ENCODE peak calls at places on chromosomes 6 and 20, in seven cellular contexts. One of them, this sample, is unnamed.

GRCh38 chr20:10774357-10774943 is 100.7 kb upstream of the JAG1 start:
- DNase-seq in BJ: no peak
- DNase-seq in T-helper 9 cell: no peak
- DNase-seq in pancreas: no peak
- DNase-seq in stimulated activated CD4-positive, alpha-beta T cell treated with anti-CD3 and anti-CD28 coated beads, Interleukin-12 subunit alpha, Interleukin-12 subunit beta, amount 100 ng/mL, for 4 hours: no peak
- DNase-seq in AML-193: no peak
- DNase-seq in memory B cell: no peak
- DNase-seq in this sample: no peak

GRCh38 chr6:92011681-92012245 is 1407.6 kb downstream of the EPHA7 start:
- DNase-seq in BJ: no peak
- DNase-seq in T-helper 9 cell: no peak
- DNase-seq in pancreas: peak; percentile 42
- DNase-seq in stimulated activated CD4-positive, alpha-beta T cell treated with anti-CD3 and anti-CD28 coated beads, Interleukin-12 subunit alpha, Interleukin-12 subunit beta, amount 100 ng/mL, for 4 hours: no peak
- DNase-seq in AML-193: no peak
- DNase-seq in memory B cell: no peak
- DNase-seq in this sample: peak; percentile 59

GRCh38 chr6:110325197-110325596 is 33.0 kb downstream of the METTL24 start:
- DNase-seq in BJ: peak; percentile 24
- DNase-seq in T-helper 9 cell: no peak
- DNase-seq in pancreas: no peak
- DNase-seq in stimulated activated CD4-positive, alpha-beta T cell treated with anti-CD3 and anti-CD28 coated beads, Interleukin-12 subunit alpha, Interleukin-12 subunit beta, amount 100 ng/mL, for 4 hours: no peak
- DNase-seq in AML-193: no peak
- DNase-seq in memory B cell: no peak
- DNase-seq in this sample: no peak

GRCh38 chr20:46286380-46286779 is 21.9 kb downstream of the CDH22 start:
- DNase-seq in BJ: no peak
- DNase-seq in T-helper 9 cell: no peak
- DNase-seq in pancreas: no peak
- DNase-seq in stimulated activated CD4-positive, alpha-beta T cell treated with anti-CD3 and anti-CD28 coated beads, Interleukin-12 subunit alpha, Interleukin-12 subunit beta, amount 100 ng/mL, for 4 hours: no peak
- DNase-seq in AML-193: no peak
- DNase-seq in memory B cell: no peak
- DNase-seq in this sample: no peak

GRCh38 chr20:8782804-8783203 is 286.1 kb upstream of the PLCB4 start:
- DNase-seq in BJ: no peak
- DNase-seq in T-helper 9 cell: no peak
- DNase-seq in pancreas: no peak
- DNase-seq in stimulated activated CD4-positive, alpha-beta T cell treated with anti-CD3 and anti-CD28 coated beads, Interleukin-12 subunit alpha, Interleukin-12 subunit beta, amount 100 ng/mL, for 4 hours: no peak
- DNase-seq in AML-193: no peak
- DNase-seq in memory B cell: no peak
- DNase-seq in this sample: no peak

GRCh38 chr20:50744143-50744792 is 12.9 kb downstream of the PARD6B start:
- DNase-seq in BJ: peak; percentile 66
- DNase-seq in T-helper 9 cell: no peak
- DNase-seq in pancreas: no peak
- DNase-seq in stimulated activated CD4-positive, alpha-beta T cell treated with anti-CD3 and anti-CD28 coated beads, Interleukin-12 subunit alpha, Interleukin-12 subunit beta, amount 100 ng/mL, for 4 hours: no peak
- DNase-seq in AML-193: no peak
- DNase-seq in memory B cell: no peak
- DNase-seq in this sample: peak; percentile 48

GRCh38 chr20:54347216-54347833 is 128.1 kb upstream of the DOK5 start:
- DNase-seq in BJ: no peak
- DNase-seq in T-helper 9 cell: no peak
- DNase-seq in pancreas: no peak
- DNase-seq in stimulated activated CD4-positive, alpha-beta T cell treated with anti-CD3 and anti-CD28 coated beads, Interleukin-12 subunit alpha, Interleukin-12 subunit beta, amount 100 ng/mL, for 4 hours: no peak
- DNase-seq in AML-193: no peak
- DNase-seq in memory B cell: no peak
- DNase-seq in this sample: no peak

GRCh38 chr6:93040375-93040774 is 379.0 kb downstream of the EPHA7 start:
- DNase-seq in BJ: no peak
- DNase-seq in T-helper 9 cell: no peak
- DNase-seq in pancreas: no peak
- DNase-seq in stimulated activated CD4-positive, alpha-beta T cell treated with anti-CD3 and anti-CD28 coated beads, Interleukin-12 subunit alpha, Interleukin-12 subunit beta, amount 100 ng/mL, for 4 hours: no peak
- DNase-seq in AML-193: peak; percentile 77
- DNase-seq in memory B cell: no peak
- DNase-seq in this sample: no peak

GRCh38 chr20:184288-184687 is 5.2 kb downstream of the DEFB128 start:
- DNase-seq in BJ: no peak
- DNase-seq in T-helper 9 cell: no peak
- DNase-seq in pancreas: no peak
- DNase-seq in stimulated activated CD4-positive, alpha-beta T cell treated with anti-CD3 and anti-CD28 coated beads, Interleukin-12 subunit alpha, Interleukin-12 subunit beta, amount 100 ng/mL, for 4 hours: no peak
- DNase-seq in AML-193: no peak
- DNase-seq in memory B cell: no peak
- DNase-seq in this sample: no peak

GRCh38 chr20:19170148-19170547 is 42.3 kb upstream of the SLC24A3 start:
- DNase-seq in BJ: no peak
- DNase-seq in T-helper 9 cell: no peak
- DNase-seq in pancreas: no peak
- DNase-seq in stimulated activated CD4-positive, alpha-beta T cell treated with anti-CD3 and anti-CD28 coated beads, Interleukin-12 subunit alpha, Interleukin-12 subunit beta, amount 100 ng/mL, for 4 hours: no peak
- DNase-seq in AML-193: no peak
- DNase-seq in memory B cell: no peak
- DNase-seq in this sample: no peak

GRCh38 chr6:139152892-139153271 is 18.0 kb downstream of the HECA start:
- DNase-seq in BJ: no peak
- DNase-seq in T-helper 9 cell: no peak
- DNase-seq in pancreas: no peak
- DNase-seq in stimulated activated CD4-positive, alpha-beta T cell treated with anti-CD3 and anti-CD28 coated beads, Interleukin-12 subunit alpha, Interleukin-12 subunit beta, amount 100 ng/mL, for 4 hours: no peak
- DNase-seq in AML-193: no peak
- DNase-seq in memory B cell: no peak
- DNase-seq in this sample: no peak

GRCh38 chr6:147141690-147142308 is 62.4 kb upstream of the STXBP5 start:
- DNase-seq in BJ: no peak
- DNase-seq in T-helper 9 cell: no peak
- DNase-seq in pancreas: no peak
- DNase-seq in stimulated activated CD4-positive, alpha-beta T cell treated with anti-CD3 and anti-CD28 coated beads, Interleukin-12 subunit alpha, Interleukin-12 subunit beta, amount 100 ng/mL, for 4 hours: no peak
- DNase-seq in AML-193: no peak
- DNase-seq in memory B cell: no peak
- DNase-seq in this sample: no peak